ENCODE peak calls at places on chromosomes 13 and 19, in seven cellular contexts. C is IMR-90, G is cardiac fibroblast, M is transverse colon, E is PC-3, I is fibroblast of pulmonary artery, A is NB4. F is an unnamed sample.

GRCh38 chr19:6564393-6564792 is 26.6 kb downstream of the CD70 start:
- DNase-seq in C (no peak), G (peak; percentile 55), M (no peak), E (peak; percentile 60), I (peak; percentile 34), A (peak; percentile 64), F (peak; percentile 33)

GRCh38 chr13:94617389-94618000 is 15.8 kb downstream of the GPR180 start:
- DNase-seq in C (no peak), G (peak; percentile 36), M (no peak), E (peak; percentile 49), I (peak; percentile 43), A (peak; percentile 42), F (peak; percentile 34)

GRCh38 chr13:53758946-53759345 is 730.3 kb downstream of the OLFM4 start:
- DNase-seq in C (no peak), G (no peak), M (no peak), E (no peak), I (no peak), A (no peak), F (no peak)

GRCh38 chr13:30388401-30389283 is 33.7 kb upstream of the UBE2L5 start:
- DNase-seq in C (peak; percentile 89), G (no peak), M (no peak), E (peak; percentile 24), I (peak; percentile 21), A (peak; percentile 80), F (peak; percentile 83)

GRCh38 chr13:27192896-27193295 is 21.3 kb upstream of the USP12 start:
- DNase-seq in C (no peak), G (no peak), M (no peak), E (no peak), I (no peak), A (no peak), F (peak; percentile 30)

GRCh38 chr19:46744005-46744691 is 1.7 kb upstream of the FKRP start:
- DNase-seq in C (no peak), G (no peak), M (no peak), E (no peak), I (no peak), A (no peak), F (no peak)

GRCh38 chr19:16206046-16206605 is 8.4 kb downstream of the AP1M1 start:
- DNase-seq in C (no peak), G (no peak), M (no peak), E (no peak), I (no peak), A (no peak), F (no peak)

GRCh38 chr13:65336916-65337315 is 1893.2 kb downstream of the PCDH9 start:
- DNase-seq in C (peak; percentile 84), G (no peak), M (no peak), E (no peak), I (peak; percentile 52), A (no peak), F (peak; percentile 3)

GRCh38 chr19:14114854-14115253 is 2.7 kb downstream of the PRKACA start:
- DNase-seq in C (no peak), G (peak; percentile 51), M (peak; percentile 71), E (peak; percentile 46), I (no peak), A (peak; percentile 59), F (peak; percentile 25)

GRCh38 chr19:44740351-44740824 is 8.1 kb upstream of the BCL3 start:
- DNase-seq in C (no peak), G (no peak), M (no peak), E (no peak), I (no peak), A (peak; percentile 50), F (no peak)

GRCh38 chr13:27967203-27967735 is 1.8 kb downstream of the CDX2 start:
- DNase-seq in C (no peak), G (no peak), M (no peak), E (no peak), I (no peak), A (peak; percentile 72), F (no peak)

GRCh38 chr19:6222884-6223283 is 56.9 kb downstream of the MLLT1 start:
- DNase-seq in C (no peak), G (peak; percentile 48), M (no peak), E (no peak), I (no peak), A (no peak), F (peak; percentile 25)

GRCh38 chr13:101382086-101382485 is 34.2 kb downstream of the NALCN start:
- DNase-seq in C (no peak), G (no peak), M (no peak), E (no peak), I (no peak), A (no peak), F (no peak)

GRCh38 chr19:1259873-1260748 is 9.0 kb upstream of the CIRBP start:
- DNase-seq in C (no peak), G (peak; percentile 48), M (peak; percentile 63), E (no peak), I (no peak), A (no peak), F (no peak)

GRCh38 chr13:75492389-75492788 is 10.4 kb upstream of the TBC1D4 start:
- DNase-seq in C (peak; percentile 69), G (peak; percentile 42), M (no peak), E (no peak), I (no peak), A (peak; percentile 46), F (peak; percentile 51)

GRCh38 chr13:103315701-103316100 is 249.5 kb upstream of the SLC10A2 start:
- DNase-seq in C (no peak), G (no peak), M (no peak), E (no peak), I (no peak), A (no peak), F (no peak)

GRCh38 chr13:24865158-24865557 is 101.2 kb downstream of the RNF17 start:
- DNase-seq in C (peak; percentile 4), G (peak; percentile 40), M (no peak), E (peak; percentile 15), I (peak; percentile 27), A (peak; percentile 21), F (peak; percentile 18)
- TF ChIP-seq CTCF in C (peak; percentile 32), G (peak; percentile 10), M (no peak), E (no peak), I (peak; percentile 31), A (peak; percentile 5), F (peak; percentile 20)

DNA sequence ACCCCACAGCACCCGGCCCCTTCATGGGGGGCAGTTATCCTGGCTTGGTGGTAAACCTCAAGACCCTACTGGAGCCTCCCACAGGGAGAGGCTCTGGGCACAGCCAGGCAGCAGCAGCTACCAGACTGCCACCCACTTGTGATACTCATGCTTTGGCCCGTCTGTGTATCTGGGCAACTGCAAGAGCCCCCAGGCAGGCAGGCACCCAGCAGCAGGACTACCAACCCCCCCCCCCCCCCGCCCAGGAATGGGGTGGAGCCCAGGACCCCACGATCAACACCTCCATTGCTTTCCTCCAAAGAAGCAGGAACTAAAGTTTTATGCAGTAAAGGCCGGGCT is 896 bp upstream of the LYL1 start:
- DNase-seq in C (no peak), G (no peak), M (no peak), E (no peak), I (no peak), A (peak; percentile 80), F (no peak)
- TF ChIP-seq CTCF in C (no peak), G (no peak), M (no peak), E (no peak), I (no peak), A (no peak), F (no peak)

GRCh38 chr19:7681336-7682174 is 922 bp downstream of the TRAPPC5 start:
- DNase-seq in C (peak; percentile 70), G (peak; percentile 81), M (peak; percentile 82), E (peak; percentile 75), I (peak; percentile 80), A (peak; percentile 99), F (peak; percentile 76)
- TF ChIP-seq CTCF in C (peak; percentile 65), G (peak; percentile 75), M (peak; percentile 34), E (peak; percentile 67), I (peak; percentile 66), A (peak; percentile 59), F (peak; percentile 68)

GRCh38 chr19:17869114-17869608 is 2.6 kb upstream of the SLC5A5 start:
- DNase-seq in C (no peak), G (no peak), M (no peak), E (no peak), I (no peak), A (no peak), F (no peak)

GRCh38 chr19:17868669-17869068 is 3.1 kb upstream of the SLC5A5 start:
- DNase-seq in C (no peak), G (no peak), M (no peak), E (no peak), I (no peak), A (no peak), F (no peak)

GRCh38 chr19:17865364-17866311 is 5.9 kb downstream of the RPL18A start:
- DNase-seq in C (no peak), G (peak; percentile 27), M (peak; percentile 81), E (peak; percentile 67), I (no peak), A (peak; percentile 54), F (no peak)

GRCh38 chr19:17867087-17867486 is 4.7 kb upstream of the SLC5A5 start:
- DNase-seq in C (no peak), G (no peak), M (no peak), E (no peak), I (no peak), A (no peak), F (no peak)

GRCh38 chr19:17866312-17867012 is 5.3 kb upstream of the SLC5A5 start:
- DNase-seq in C (no peak), G (no peak), M (no peak), E (no peak), I (no peak), A (no peak), F (no peak)
- TF ChIP-seq CTCF in C (no peak), G (no peak), M (no peak), E (no peak), I (no peak), A (no peak), F (no peak)

GRCh38 chr13:48798180-48798579 is 144.5 kb downstream of the CYSLTR2 start:
- DNase-seq in C (no peak), G (no peak), M (no peak), E (no peak), I (no peak), A (no peak), F (no peak)
- TF ChIP-seq CTCF in C (no peak), G (no peak), M (no peak), E (no peak), I (no peak), A (no peak), F (no peak)

DNA sequence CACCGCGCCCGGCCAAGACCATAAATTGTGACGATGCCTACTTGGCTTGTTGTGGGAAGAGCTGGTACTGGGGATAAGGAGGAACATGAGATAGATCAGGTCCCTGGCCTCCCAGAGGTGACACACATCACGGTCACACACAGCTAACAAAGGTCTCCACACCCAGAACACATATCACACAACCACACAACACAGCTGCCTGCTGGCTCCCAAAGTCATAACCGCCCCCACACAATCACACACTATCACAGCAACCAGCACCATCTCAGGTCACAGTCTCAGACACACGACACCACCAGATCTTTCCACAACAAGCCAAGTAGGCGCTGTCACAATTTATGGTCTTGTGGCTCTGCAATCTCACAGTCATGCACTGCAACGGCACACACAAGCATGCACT is 5.7 kb downstream of the COL5A3 start:
- DNase-seq in C (no peak), G (no peak), M (no peak), E (no peak), I (no peak), A (no peak), F (no peak)
- TF ChIP-seq CTCF in C (no peak), G (no peak), M (no peak), E (no peak), I (no peak), A (no peak), F (no peak)